ENCODE peak calls at places on chromosomes 3 and 15, in six cellular contexts. One of them, this sample, is unnamed.

GRCh38 chr15:96068897-96069296 is 261.6 kb upstream of the NR2F2 start:
- DNase-seq in AG08395: no peak
- DNase-seq in naive thymus-derived CD8-positive, alpha-beta T cell: no peak
- DNase-seq in GOT3: no peak
- DNase-seq in NCI-H1694: no peak
- DNase-seq in IMR-90: no peak
- DNase-seq in this sample: no peak

GRCh38 chr3:186824430-186825139 is 17.9 kb upstream of the ADIPOQ start:
- DNase-seq in naive thymus-derived CD8-positive, alpha-beta T cell: no peak
- DNase-seq in IMR-90: no peak
- DNase-seq in GOT3: no peak
- DNase-seq in AG08395: no peak
- DNase-seq in NCI-H1694: no peak
- DNase-seq in this sample: no peak

GRCh38 chr3:131543714-131544113 is 40.9 kb upstream of the MRPL3 start:
- DNase-seq in GOT3: peak
- DNase-seq in AG08395: peak
- DNase-seq in naive thymus-derived CD8-positive, alpha-beta T cell: no peak
- DNase-seq in NCI-H1694: no peak
- DNase-seq in IMR-90: peak
- DNase-seq in this sample: peak

GRCh38 chr15:75063889-75064288 is 40.5 kb downstream of the PPCDC start:
- DNase-seq in IMR-90: no peak
- DNase-seq in naive thymus-derived CD8-positive, alpha-beta T cell: no peak
- DNase-seq in NCI-H1694: no peak
- DNase-seq in AG08395: no peak
- DNase-seq in GOT3: no peak
- DNase-seq in this sample: no peak

GRCh38 chr3:188196232-188196990 is 42.5 kb downstream of the LPP start:
- DNase-seq in IMR-90: peak
- DNase-seq in naive thymus-derived CD8-positive, alpha-beta T cell: no peak
- DNase-seq in NCI-H1694: no peak
- DNase-seq in GOT3: no peak
- DNase-seq in AG08395: peak
- DNase-seq in this sample: no peak

GRCh38 chr3:16842710-16843270 is 42.0 kb upstream of the PLCL2 start:
- DNase-seq in GOT3: no peak
- DNase-seq in AG08395: no peak
- DNase-seq in NCI-H1694: no peak
- DNase-seq in naive thymus-derived CD8-positive, alpha-beta T cell: no peak
- DNase-seq in IMR-90: no peak
- DNase-seq in this sample: no peak

GRCh38 chr3:71707600-71707999 is 17.6 kb downstream of the EIF4E3 start:
- DNase-seq in naive thymus-derived CD8-positive, alpha-beta T cell: no peak
- DNase-seq in GOT3: no peak
- DNase-seq in AG08395: no peak
- DNase-seq in IMR-90: peak
- DNase-seq in NCI-H1694: no peak
- DNase-seq in this sample: no peak

GRCh38 chr3:180987344-180987743 is 2.2 kb downstream of the DNAJC19 start:
- DNase-seq in AG08395: no peak
- DNase-seq in IMR-90: no peak
- DNase-seq in GOT3: no peak
- DNase-seq in NCI-H1694: no peak
- DNase-seq in naive thymus-derived CD8-positive, alpha-beta T cell: no peak
- DNase-seq in this sample: no peak

GRCh38 chr15:88693191-88693590 is 54.4 kb downstream of the ISG20 start:
- DNase-seq in naive thymus-derived CD8-positive, alpha-beta T cell: no peak
- DNase-seq in NCI-H1694: no peak
- DNase-seq in AG08395: no peak
- DNase-seq in GOT3: no peak
- DNase-seq in IMR-90: no peak
- DNase-seq in this sample: no peak

GRCh38 chr3:187850256-187851010 is 105.2 kb upstream of the BCL6 start:
- DNase-seq in NCI-H1694: no peak
- DNase-seq in IMR-90: no peak
- DNase-seq in GOT3: no peak
- DNase-seq in AG08395: no peak
- DNase-seq in naive thymus-derived CD8-positive, alpha-beta T cell: no peak
- DNase-seq in this sample: peak

GRCh38 chr3:72679540-72680198 is 168.6 kb downstream of the SHQ1 start:
- DNase-seq in naive thymus-derived CD8-positive, alpha-beta T cell: no peak
- DNase-seq in AG08395: peak
- DNase-seq in NCI-H1694: no peak
- DNase-seq in IMR-90: no peak
- DNase-seq in GOT3: no peak
- DNase-seq in this sample: no peak

GRCh38 chr3:49140080-49140479 is 7.2 kb upstream of the LAMB2 start:
- DNase-seq in AG08395: no peak
- DNase-seq in GOT3: no peak
- DNase-seq in IMR-90: no peak
- DNase-seq in naive thymus-derived CD8-positive, alpha-beta T cell: no peak
- DNase-seq in NCI-H1694: no peak
- DNase-seq in this sample: no peak

GRCh38 chr3:157089455-157090221 is 70.3 kb downstream of the CCNL1 start:
- DNase-seq in naive thymus-derived CD8-positive, alpha-beta T cell: no peak
- DNase-seq in GOT3: no peak
- DNase-seq in IMR-90: peak
- DNase-seq in AG08395: no peak
- DNase-seq in NCI-H1694: no peak
- DNase-seq in this sample: peak

GRCh38 chr15:81336568-81336967 is 12.6 kb upstream of the STARD5 start:
- DNase-seq in NCI-H1694: no peak
- DNase-seq in naive thymus-derived CD8-positive, alpha-beta T cell: peak
- DNase-seq in GOT3: no peak
- DNase-seq in IMR-90: peak
- DNase-seq in AG08395: peak
- DNase-seq in this sample: no peak

GRCh38 chr3:23776352-23776891 is 29.3 kb upstream of the UBE2E1 start:
- DNase-seq in GOT3: peak
- DNase-seq in NCI-H1694: no peak
- DNase-seq in naive thymus-derived CD8-positive, alpha-beta T cell: no peak
- DNase-seq in IMR-90: peak
- DNase-seq in AG08395: peak
- DNase-seq in this sample: no peak

GRCh38 chr3:131361464-131362421 is 19.8 kb upstream of the NUDT16 start:
- DNase-seq in NCI-H1694: no peak
- DNase-seq in naive thymus-derived CD8-positive, alpha-beta T cell: no peak
- DNase-seq in AG08395: peak
- DNase-seq in GOT3: no peak
- DNase-seq in IMR-90: peak
- DNase-seq in this sample: peak

GRCh38 chr15:46442901-46443590 is 808.2 kb downstream of the SQOR start:
- DNase-seq in AG08395: peak
- DNase-seq in IMR-90: no peak
- DNase-seq in naive thymus-derived CD8-positive, alpha-beta T cell: no peak
- DNase-seq in NCI-H1694: no peak
- DNase-seq in GOT3: no peak
- DNase-seq in this sample: no peak

GRCh38 chr15:83057002-83057401 is 10.1 kb downstream of the BTBD1 start:
- DNase-seq in AG08395: no peak
- DNase-seq in naive thymus-derived CD8-positive, alpha-beta T cell: no peak
- DNase-seq in IMR-90: no peak
- DNase-seq in NCI-H1694: no peak
- DNase-seq in GOT3: no peak
- DNase-seq in this sample: no peak

GRCh38 chr15:63892794-63893441 is 59.2 kb upstream of the HERC1 start:
- DNase-seq in naive thymus-derived CD8-positive, alpha-beta T cell: peak
- DNase-seq in GOT3: no peak
- DNase-seq in NCI-H1694: no peak
- DNase-seq in IMR-90: no peak
- DNase-seq in AG08395: no peak
- DNase-seq in this sample: no peak

GRCh38 chr3:8416965-8417364 is 84.7 kb upstream of the LMCD1 start:
- DNase-seq in IMR-90: peak
- DNase-seq in naive thymus-derived CD8-positive, alpha-beta T cell: no peak
- DNase-seq in NCI-H1694: no peak
- DNase-seq in AG08395: no peak
- DNase-seq in GOT3: no peak
- DNase-seq in this sample: no peak

GRCh38 chr3:24294150-24294549 is 200.5 kb downstream of the THRB start:
- DNase-seq in NCI-H1694: no peak
- DNase-seq in AG08395: no peak
- DNase-seq in GOT3: no peak
- DNase-seq in naive thymus-derived CD8-positive, alpha-beta T cell: no peak
- DNase-seq in IMR-90: no peak
- DNase-seq in this sample: no peak

GRCh38 chr3:117939628-117940027 is 1095.0 kb downstream of the IGSF11 start:
- DNase-seq in AG08395: no peak
- DNase-seq in naive thymus-derived CD8-positive, alpha-beta T cell: no peak
- DNase-seq in IMR-90: no peak
- DNase-seq in NCI-H1694: no peak
- DNase-seq in GOT3: no peak
- DNase-seq in this sample: no peak

GRCh38 chr15:70378126-70379031 is 280.7 kb upstream of the TLE3 start:
- DNase-seq in IMR-90: no peak
- DNase-seq in GOT3: no peak
- DNase-seq in NCI-H1694: no peak
- DNase-seq in naive thymus-derived CD8-positive, alpha-beta T cell: no peak
- DNase-seq in AG08395: no peak
- DNase-seq in this sample: peak

GRCh38 chr15:45253330-45253729 is 1.3 kb downstream of the SLC28A2 start:
- DNase-seq in NCI-H1694: no peak
- DNase-seq in IMR-90: no peak
- DNase-seq in GOT3: no peak
- DNase-seq in AG08395: no peak
- DNase-seq in naive thymus-derived CD8-positive, alpha-beta T cell: no peak
- DNase-seq in this sample: no peak

GRCh38 chr3:124995460-124995994 is 60.3 kb downstream of the HEG1 start:
- DNase-seq in GOT3: no peak
- DNase-seq in AG08395: peak
- DNase-seq in IMR-90: peak
- DNase-seq in NCI-H1694: peak
- DNase-seq in naive thymus-derived CD8-positive, alpha-beta T cell: peak
- DNase-seq in this sample: no peak

GRCh38 chr3:160675566-160676124 is 1.3 kb upstream of the ARL14 start:
- DNase-seq in AG08395: no peak
- DNase-seq in IMR-90: no peak
- DNase-seq in naive thymus-derived CD8-positive, alpha-beta T cell: no peak
- DNase-seq in NCI-H1694: no peak
- DNase-seq in GOT3: no peak
- DNase-seq in this sample: no peak

GRCh38 chr3:149080699-149081091 is 5.6 kb downstream of the HLTF start:
- DNase-seq in AG08395: peak
- DNase-seq in NCI-H1694: no peak
- DNase-seq in naive thymus-derived CD8-positive, alpha-beta T cell: no peak
- DNase-seq in IMR-90: peak
- DNase-seq in GOT3: no peak
- DNase-seq in this sample: no peak

GRCh38 chr3:59839283-59839682 is 789.5 kb upstream of the CFAP20DC start:
- DNase-seq in IMR-90: peak
- DNase-seq in naive thymus-derived CD8-positive, alpha-beta T cell: no peak
- DNase-seq in AG08395: peak
- DNase-seq in NCI-H1694: no peak
- DNase-seq in GOT3: no peak
- DNase-seq in this sample: no peak

GRCh38 chr3:30693470-30694120 is 87.2 kb downstream of the TGFBR2 start:
- DNase-seq in naive thymus-derived CD8-positive, alpha-beta T cell: peak
- DNase-seq in IMR-90: peak
- DNase-seq in GOT3: no peak
- DNase-seq in NCI-H1694: peak
- DNase-seq in AG08395: peak
- DNase-seq in this sample: no peak

GRCh38 chr15:70708839-70709238 is 54.5 kb downstream of the UACA start:
- DNase-seq in naive thymus-derived CD8-positive, alpha-beta T cell: no peak
- DNase-seq in NCI-H1694: no peak
- DNase-seq in AG08395: no peak
- DNase-seq in GOT3: no peak
- DNase-seq in IMR-90: no peak
- DNase-seq in this sample: no peak

GRCh38 chr3:193960485-193961172 is 175.3 kb upstream of the HES1 start:
- DNase-seq in NCI-H1694: no peak
- DNase-seq in naive thymus-derived CD8-positive, alpha-beta T cell: no peak
- DNase-seq in GOT3: no peak
- DNase-seq in IMR-90: no peak
- DNase-seq in AG08395: no peak
- DNase-seq in this sample: no peak

GRCh38 chr3:180528843-180529242 is 73.1 kb upstream of the TTC14 start:
- DNase-seq in IMR-90: no peak
- DNase-seq in NCI-H1694: no peak
- DNase-seq in naive thymus-derived CD8-positive, alpha-beta T cell: no peak
- DNase-seq in AG08395: no peak
- DNase-seq in GOT3: no peak
- DNase-seq in this sample: no peak

GRCh38 chr3:167882057-167882667 is 146.6 kb downstream of the SERPINI1 start:
- DNase-seq in IMR-90: peak
- DNase-seq in GOT3: no peak
- DNase-seq in NCI-H1694: peak
- DNase-seq in naive thymus-derived CD8-positive, alpha-beta T cell: no peak
- DNase-seq in AG08395: peak
- DNase-seq in this sample: no peak

GRCh38 chr3:46867550-46867898 is 4.3 kb upstream of the MYL3 start:
- DNase-seq in naive thymus-derived CD8-positive, alpha-beta T cell: no peak
- DNase-seq in GOT3: no peak
- DNase-seq in NCI-H1694: no peak
- DNase-seq in IMR-90: no peak
- DNase-seq in AG08395: peak
- DNase-seq in this sample: peak

This sample was measured in cardiac septum.